ENCODE peak calls at places on chromosome 5, in nine cellular contexts. P is right atrium auricular region; J is heart right ventricle; O is heart left ventricle; N is progenitor cell of endocrine pancreas; A is iPS-NIHi11; R is A549; S is stimulated activated CD8-positive, alpha-beta memory T cell treated with anti-CD3 and anti-CD28 coated beads, Interleukin-12 subunit alpha, Interleukin-12 subunit beta, amount 100 ng/mL, for 1 hour; Y is endothelial cell. T is an unnamed sample.
A peak's percentile ranks its signal among the peaks of the same experiment; 100 is the strongest.

GRCh38 chr5:98927242-98927987 is 1.4 kb downstream of the CHD1 start:
- DNase-seq in O (no peak), Y (peak; percentile 24), S (peak; percentile 39), P (no peak), J (no peak), N (no peak), A (peak; percentile 41), R (peak; percentile 43), T (no peak)

GRCh38 chr5:176798949-176799348 is 11.4 kb upstream of the UNC5A start:
- DNase-seq in O (no peak), R (no peak), S (no peak), Y (no peak), P (no peak), A (no peak), J (no peak), N (no peak), T (no peak)

GRCh38 chr5:52469835-52470234 is 317.9 kb upstream of the ITGA1 start:
- DNase-seq in Y (no peak), A (no peak), P (no peak), O (no peak), S (no peak), J (no peak), N (no peak), R (no peak), T (no peak)

GRCh38 chr5:35026280-35026840 is 21.4 kb downstream of the AGXT2 start:
- DNase-seq in S (no peak), N (no peak), P (no peak), Y (no peak), O (no peak), A (no peak), R (no peak), J (no peak), T (no peak)

GRCh38 chr5:19790811-19791466 is 197.1 kb downstream of the CDH18 start:
- DNase-seq in N (no peak), O (no peak), A (no peak), P (no peak), Y (no peak), J (no peak), S (no peak), R (no peak), T (no peak)

GRCh38 chr5:746258-746761 is 38.2 kb downstream of the ZDHHC11B start:
- DNase-seq in O (no peak), S (no peak), J (no peak), N (no peak), A (no peak), Y (no peak), R (no peak), P (no peak), T (no peak)

GRCh38 chr5:10370931-10371330 is 17.4 kb downstream of the MARCHF6 start:
- DNase-seq in J (no peak), P (no peak), O (no peak), R (no peak), A (no peak), Y (no peak), N (no peak), S (no peak), T (no peak)

GRCh38 chr5:38569180-38569579 is 12.7 kb upstream of the LIFR start:
- DNase-seq in A (no peak), O (no peak), N (no peak), R (no peak), P (no peak), J (no peak), S (no peak), Y (no peak), T (no peak)

GRCh38 chr5:6806668-6807067 is 93.4 kb downstream of the TENT4A start:
- DNase-seq in O (no peak), R (no peak), P (no peak), A (no peak), Y (no peak), N (no peak), S (no peak), J (no peak), T (no peak)

GRCh38 chr5:138789771-138790242 is 36.6 kb downstream of the CTNNA1 start:
- DNase-seq in R (peak; percentile 48), P (no peak), Y (peak; percentile 9), S (no peak), A (peak; percentile 61), N (no peak), J (no peak), O (no peak), T (no peak)

GRCh38 chr5:160938532-160938931 is 86.5 kb upstream of the ATP10B start:
- DNase-seq in O (no peak), P (no peak), Y (no peak), N (no peak), J (no peak), R (peak; percentile 19), A (peak; percentile 26), S (no peak), T (no peak)

GRCh38 chr5:111996574-111996973 is 239.6 kb upstream of the NREP start:
- DNase-seq in J (no peak), Y (no peak), S (no peak), A (no peak), O (no peak), N (no peak), R (no peak), P (no peak), T (no peak)

GRCh38 chr5:149364719-149365118 is 6.9 kb downstream of the PCYOX1L start:
- DNase-seq in N (no peak), Y (no peak), P (no peak), R (no peak), S (no peak), A (no peak), O (no peak), J (no peak), T (no peak)

GRCh38 chr5:122985954-122986721 is 50.4 kb downstream of the PPIC start:
- DNase-seq in O (no peak), S (no peak), A (no peak), Y (no peak), P (no peak), J (no peak), R (no peak), N (no peak), T (no peak)

T was measured in NCI-H2081 treated with DMSO at 0.1 percent for 48 hours.